ENCODE peak calls at places on chromosomes 12 and 14, in seven cellular contexts. L is fibroblast of pulmonary artery, V is pancreas, H is Panc1, U is HepG2, A is fibroblast of the aortic adventitia, Z is GM12864. K is an unnamed sample.

GRCh38 chr12:104582739-104583138 is 126.0 kb downstream of the CHST11 start:
- DNase-seq in L (no peak), V (no peak), H (no peak), U (no peak), A (no peak), Z (peak; percentile 82), K (no peak)

GRCh38 chr14:85531141-85531593 is 1.2 kb downstream of the FLRT2 start:
- DNase-seq in L (peak; percentile 82), V (peak; percentile 75), H (no peak), U (no peak), A (peak; percentile 80), Z (no peak), K (peak; percentile 77)

GRCh38 chr12:104573-105081 is 38.1 kb downstream of the IQSEC3 start:
- DNase-seq in L (no peak), V (no peak), H (no peak), U (peak; percentile 18), A (no peak), Z (no peak), K (peak; percentile 6)

GRCh38 chr14:63922696-63923421 is 70.1 kb downstream of the SYNE2 start:
- DNase-seq in L (peak; percentile 95), V (no peak), H (no peak), U (peak; percentile 88), A (peak; percentile 81), Z (no peak), K (peak; percentile 83)

GRCh38 chr12:66269757-66270383 is 32.4 kb upstream of the HELB start:
- DNase-seq in L (peak; percentile 70), V (no peak), H (peak; percentile 8), U (peak; percentile 40), A (peak; percentile 69), Z (peak; percentile 18), K (peak; percentile 46)

GRCh38 chr12:44294649-44295048 is 458.8 kb downstream of the TMEM117 start:
- DNase-seq in L (no peak), V (no peak), H (no peak), U (no peak), A (no peak), Z (peak; percentile 21), K (no peak)

GRCh38 chr14:65533736-65534404 is 121.3 kb downstream of the FUT8 start:
- DNase-seq in L (no peak), V (no peak), H (no peak), U (no peak), A (no peak), Z (no peak), K (no peak)

GRCh38 chr12:128823216-128823915 is 392 bp downstream of the SLC15A4 start:
- DNase-seq in L (no peak), V (peak; percentile 71), H (no peak), U (peak; percentile 12), A (no peak), Z (no peak), K (no peak)

GRCh38 chr12:102567031-102567985 is 86.9 kb upstream of the IGF1 start:
- DNase-seq in L (peak; percentile 52), V (no peak), H (no peak), U (no peak), A (peak; percentile 51), Z (no peak), K (peak; percentile 60)

GRCh38 chr12:105100207-105100985 is 7.1 kb upstream of the WASHC4 start:
- DNase-seq in L (peak; percentile 75), V (no peak), H (no peak), U (no peak), A (peak; percentile 77), Z (no peak), K (peak; percentile 82)

GRCh38 chr14:75979641-75980422 is 2.0 kb downstream of the TGFB3 start:
- DNase-seq in L (no peak), V (no peak), H (no peak), U (no peak), A (peak; percentile 24), Z (no peak), K (peak; percentile 34)

GRCh38 chr12:19999793-20000138 is 368.6 kb upstream of the PDE3A start:
- DNase-seq in L (no peak), V (no peak), H (no peak), U (no peak), A (no peak), Z (no peak), K (no peak)

GRCh38 chr12:738712-739111 is 13.7 kb upstream of the WNK1 start:
- DNase-seq in L (no peak), V (no peak), H (no peak), U (no peak), A (no peak), Z (no peak), K (no peak)

GRCh38 chr14:74220991-74221390 is 18.3 kb upstream of the VSX2 start:
- DNase-seq in L (no peak), V (no peak), H (no peak), U (no peak), A (no peak), Z (no peak), K (no peak)

GRCh38 chr12:40745386-40745785 is 53.1 kb downstream of the CNTN1 start:
- DNase-seq in L (no peak), V (no peak), H (no peak), U (no peak), A (no peak), Z (no peak), K (no peak)

GRCh38 chr12:2198088-2198501 is 145.3 kb downstream of the CACNA1C start:
- DNase-seq in L (peak; percentile 53), V (no peak), H (no peak), U (no peak), A (no peak), Z (no peak), K (peak; percentile 53)

GRCh38 chr14:28756896-28757570 is 9.6 kb upstream of the FOXG1 start:
- DNase-seq in L (peak; percentile 72), V (no peak), H (no peak), U (peak; percentile 72), A (peak; percentile 60), Z (peak; percentile 13), K (peak; percentile 46)

GRCh38 chr14:73295198-73295796 is 58.0 kb downstream of the PAPLN start:
- DNase-seq in L (peak; percentile 59), V (no peak), H (no peak), U (peak; percentile 27), A (peak; percentile 62), Z (no peak), K (peak; percentile 50)

GRCh38 chr14:45028107-45028626 is 55.7 kb upstream of the PRPF39 start:
- DNase-seq in L (no peak), V (no peak), H (no peak), U (no peak), A (no peak), Z (no peak), K (no peak)

GRCh38 chr12:47844264-47845020 is 24.7 kb upstream of the HDAC7 start:
- DNase-seq in L (no peak), V (no peak), H (no peak), U (no peak), A (peak; percentile 61), Z (no peak), K (peak; percentile 53)

DNA sequence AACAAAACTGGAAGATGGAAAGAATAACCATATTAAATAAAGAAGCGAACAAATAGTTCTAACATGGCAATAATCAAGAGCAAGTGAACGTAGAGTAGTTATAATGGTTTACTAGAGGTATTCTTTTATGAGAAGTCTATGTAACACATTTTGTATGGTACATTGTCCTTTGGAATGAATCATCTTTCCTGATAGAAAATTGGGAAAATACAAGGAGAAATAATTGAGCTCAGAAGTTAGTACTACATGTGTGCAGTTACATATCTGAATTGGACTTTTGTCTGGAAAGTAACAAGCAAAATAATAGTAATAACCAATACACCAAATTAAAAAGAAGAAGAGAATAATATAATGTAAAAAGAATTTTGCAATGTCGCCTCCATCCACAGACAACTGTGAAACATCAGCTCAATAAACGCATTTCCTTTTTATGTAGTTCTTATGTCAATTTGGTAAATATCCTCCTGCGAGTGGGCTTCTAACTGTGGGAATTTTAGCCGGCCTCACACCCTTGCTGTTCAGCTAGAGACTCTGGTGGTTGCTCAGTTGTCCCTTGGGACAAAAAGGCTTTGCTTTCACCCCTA is 943 bp upstream of the TUBA1A start:
- DNase-seq in L (peak; percentile 8), V (no peak), H (no peak), U (no peak), A (no peak), Z (no peak), K (no peak)
- H3K4me3 ChIP-seq in L (no peak overlapping the region), V (no peak overlapping the region), H (peak overlapping the region; percentile 79), U (no peak overlapping the region), A (peak overlapping the region; percentile 92), Z (no peak overlapping the region), K (no peak overlapping the region)

DNA sequence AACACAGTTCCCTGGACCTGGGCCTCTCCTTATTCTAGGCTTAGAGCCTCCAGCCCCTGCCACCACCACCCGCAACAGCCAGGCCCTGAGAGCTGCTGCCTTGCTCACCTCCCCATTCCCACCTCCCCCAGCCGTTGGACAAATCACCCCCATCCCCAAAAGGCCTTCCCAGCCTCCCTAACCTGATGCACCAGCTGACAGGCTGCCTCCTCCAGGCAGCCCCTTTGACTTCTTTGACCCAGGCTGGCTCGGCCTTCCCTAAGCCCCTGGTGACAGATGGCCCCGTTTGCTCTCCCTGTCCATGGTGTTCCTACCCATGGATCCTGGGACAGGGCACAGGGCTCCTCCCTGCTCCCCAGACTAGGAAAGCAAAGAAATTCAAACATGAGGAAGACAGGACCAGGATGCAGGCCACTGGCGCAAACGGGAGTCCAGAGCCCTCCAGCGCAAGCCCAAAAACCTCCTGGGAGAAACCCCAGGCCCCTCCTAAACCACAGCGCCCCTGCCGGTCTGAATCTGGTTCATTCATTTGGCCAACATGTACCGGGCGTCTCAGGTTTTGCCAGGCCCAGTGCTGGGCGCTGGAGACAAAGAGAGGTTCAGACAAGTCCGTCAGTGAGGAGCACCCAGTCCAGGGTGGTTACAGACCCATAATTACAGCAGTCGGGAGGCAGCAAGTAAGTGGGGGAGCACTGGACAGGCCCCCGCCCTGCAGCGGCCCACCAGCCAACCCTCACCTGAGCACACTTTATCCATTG is 2.4 kb downstream of the AKT1 start:
- DNase-seq in L (no peak), V (no peak), H (no peak), U (no peak), A (no peak), Z (no peak), K (no peak)
- TF ChIP-seq CTCF in L (no peak), V (no peak), H (no peak), U (no peak), A (no peak), Z (no peak), K (no peak)

GRCh38 chr12:50924439-50925341 is 27.7 kb upstream of the HIGD1C start:
- DNase-seq in L (peak; percentile 98), V (peak; percentile 67), H (no peak), U (peak; percentile 89), A (peak; percentile 98), Z (peak; percentile 89), K (peak; percentile 99)

GRCh38 chr12:50923361-50924130 is 28.8 kb upstream of the HIGD1C start:
- DNase-seq in L (no peak), V (no peak), H (no peak), U (no peak), A (peak; percentile 55), Z (no peak), K (no peak)

GRCh38 chr12:50922820-50923219 is 29.5 kb upstream of the HIGD1C start:
- DNase-seq in L (peak; percentile 74), V (no peak), H (no peak), U (no peak), A (peak; percentile 77), Z (no peak), K (peak; percentile 85)

GRCh38 chr12:50925342-50925651 is 27.0 kb upstream of the HIGD1C start:
- DNase-seq in L (no peak), V (no peak), H (no peak), U (no peak), A (peak; percentile 5), Z (no peak), K (no peak)

GRCh38 chr12:50924131-50924438 is 28.3 kb upstream of the HIGD1C start:
- DNase-seq in L (no peak), V (no peak), H (no peak), U (no peak), A (no peak), Z (no peak), K (no peak)
- H3K4me3 ChIP-seq in L (peak overlapping the region; percentile 88), V (peak overlapping the region; percentile 69), H (no peak overlapping the region), U (peak overlapping the region; percentile 85), A (peak overlapping the region; percentile 46), Z (no peak overlapping the region), K (peak overlapping the region; percentile 94)

GRCh38 chr14:39419272-39419671 is 13.0 kb downstream of the FBXO33 start:
- DNase-seq in L (no peak), V (no peak), H (no peak), U (peak; percentile 35), A (no peak), Z (no peak), K (no peak)
- TF ChIP-seq CTCF in L (no peak), V (no peak), H (peak; percentile 12), U (no peak), A (peak; percentile 14), Z (no peak), K (peak; percentile 16)